ENCODE peak calls at places on chromosome 5, in five cellular contexts. S is B cell, E is fibroblast of pulmonary artery, P is psoas muscle, A is MM.1S. T is an unnamed sample.

GRCh38 chr5:89228355-89228754 is 345.4 kb upstream of the MEF2C start:
- DNase-seq in P (no peak), S (no peak), A (no peak), E (no peak), T (no peak)

GRCh38 chr5:61327761-61328753 is 4.0 kb upstream of the ZSWIM6 start:
- DNase-seq in P (no peak), A (no peak), E (peak), S (no peak), T (peak)

GRCh38 chr5:53095931-53096525 is 13.5 kb downstream of the MOCS2 start:
- DNase-seq in E (peak), A (peak), S (peak), P (no peak), T (peak)

GRCh38 chr5:172840778-172841154 is 6.7 kb downstream of the ERGIC1 start:
- DNase-seq in A (no peak), E (no peak), S (no peak), P (no peak), T (no peak)

GRCh38 chr5:169331292-169331852 is 30.4 kb upstream of the SLIT3 start:
- DNase-seq in E (peak), A (no peak), P (no peak), S (no peak), T (no peak)

GRCh38 chr5:77748160-77748559 is 28.0 kb downstream of the TBCA start:
- DNase-seq in E (no peak), S (no peak), A (no peak), P (no peak), T (no peak)

GRCh38 chr5:141838326-141839014 is 39.7 kb downstream of the PCDH1 start:
- DNase-seq in S (no peak), E (no peak), A (no peak), P (no peak), T (no peak)

GRCh38 chr5:140261403-140262171 is 41.3 kb downstream of the PFDN1 start:
- DNase-seq in S (no peak), A (no peak), P (peak), E (peak), T (no peak)

GRCh38 chr5:179559280-179560252 is 9.2 kb downstream of the RUFY1 start:
- DNase-seq in S (peak), E (peak), A (peak), P (peak), T (peak)

GRCh38 chr5:151684690-151685361 is 1.9 kb downstream of the SPARC start:
- DNase-seq in S (no peak), P (no peak), A (no peak), E (peak), T (no peak)

GRCh38 chr5:179128976-179129375 is 68.8 kb downstream of the ZNF354C start:
- DNase-seq in E (no peak), P (no peak), S (no peak), A (no peak), T (no peak)

GRCh38 chr5:67206381-67207328 is 10.1 kb upstream of the CD180 start:
- DNase-seq in S (peak), A (peak), E (peak), P (no peak), T (peak)

GRCh38 chr5:137506296-137506695 is 7.2 kb upstream of the SPOCK1 start:
- DNase-seq in S (no peak), P (no peak), E (no peak), A (no peak), T (no peak)

GRCh38 chr5:32942225-32942989 is 231.3 kb downstream of the NPR3 start:
- DNase-seq in A (peak), P (no peak), S (no peak), E (peak), T (peak)

GRCh38 chr5:33312631-33313030 is 128.1 kb upstream of the TARS1 start:
- DNase-seq in E (no peak), A (no peak), S (no peak), P (no peak), T (no peak)

GRCh38 chr5:73890569-73890968 is 264.6 kb downstream of the ARHGEF28 start:
- DNase-seq in A (no peak), S (no peak), P (no peak), E (no peak), T (no peak)

GRCh38 chr5:144598451-144599068 is 427.9 kb downstream of the KCTD16 start:
- DNase-seq in A (no peak), E (no peak), S (no peak), P (no peak), T (no peak)

GRCh38 chr5:40385544-40385943 is 294.2 kb upstream of the PTGER4 start:
- DNase-seq in E (no peak), A (no peak), P (no peak), S (no peak), T (no peak)

GRCh38 chr5:1208743-1209551 is 7.6 kb downstream of the SLC6A19 start:
- DNase-seq in E (peak), A (no peak), S (no peak), P (peak), T (peak)
- TF ChIP-seq CTCF in E (peak), A (peak), S (no peak), P (peak), T (peak)

GRCh38 chr5:92885950-92886349 is 695.1 kb downstream of the NR2F1-AS1 start:
- DNase-seq in P (no peak), E (no peak), S (no peak), A (peak), T (no peak)
- TF ChIP-seq CTCF in P (peak), E (no peak), S (no peak), A (peak), T (peak)

GRCh38 chr5:132459983-132460834 is 30.4 kb downstream of the IRF1 start:
- DNase-seq in E (no peak), A (no peak), P (no peak), S (no peak), T (no peak)
- TF ChIP-seq CTCF in E (no peak), A (peak), P (no peak), S (peak), T (no peak)

GRCh38 chr5:177403826-177404640 is 3.6 kb upstream of the PFN3 start:
- DNase-seq in A (peak), P (peak), E (peak), S (peak), T (peak)

GRCh38 chr5:177404641-177405134 is 4.2 kb upstream of the PFN3 start:
- DNase-seq in A (no peak), S (no peak), E (no peak), P (no peak), T (no peak)

GRCh38 chr5:177403194-177403825 is 2.8 kb upstream of the PFN3 start:
- DNase-seq in S (no peak), P (peak), A (peak), E (no peak), T (peak)

GRCh38 chr5:177399903-177400868 is at the start of gene PFN3:
- DNase-seq in A (no peak), E (peak), P (no peak), S (no peak), T (no peak)

DNA sequence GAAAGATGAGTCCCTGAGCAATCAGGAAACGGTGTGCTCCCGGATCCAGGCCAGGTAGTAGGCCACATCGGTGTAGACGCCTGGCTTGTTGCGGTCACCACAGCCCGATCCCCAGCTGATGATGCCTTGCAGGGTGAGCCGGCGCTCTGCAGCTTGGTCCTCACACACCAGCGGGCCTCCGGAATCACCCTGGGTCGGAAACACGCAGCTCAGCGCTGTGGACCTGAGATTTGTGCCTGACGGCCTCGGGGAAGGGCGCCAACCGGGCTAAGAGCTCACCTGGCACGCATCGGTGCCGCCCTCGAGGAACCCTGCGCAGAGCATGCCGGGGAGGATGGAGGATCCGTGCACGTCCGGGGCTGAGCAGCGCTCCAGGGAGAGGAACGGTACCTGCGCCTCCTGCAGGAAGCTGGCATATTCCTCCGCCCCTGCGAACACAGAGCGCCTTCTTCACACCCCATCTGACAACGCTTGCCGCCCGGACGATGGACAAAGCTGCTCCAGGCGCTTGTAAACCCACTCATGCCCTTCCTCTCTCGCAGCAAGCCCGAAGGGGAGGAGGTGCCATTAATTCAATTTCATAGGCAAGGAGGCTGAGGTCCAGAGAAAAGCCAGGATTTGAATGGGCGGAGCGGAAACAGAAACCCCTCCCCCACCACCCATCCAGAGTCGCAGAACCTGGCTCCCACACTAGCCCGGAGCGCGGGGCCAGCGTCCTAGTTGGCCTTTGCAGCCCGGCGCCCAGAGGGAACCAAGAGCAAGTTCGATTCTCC is 2.0 kb upstream of the PFN3 start:
- DNase-seq in E (peak), P (no peak), S (no peak), A (no peak), T (peak)
- TF ChIP-seq CTCF in E (peak), P (no peak), S (no peak), A (peak), T (peak)

GRCh38 chr5:35745666-35746065 is 111.0 kb upstream of the IL7R start:
- DNase-seq in E (no peak), A (no peak), S (no peak), P (no peak), T (no peak)
- TF ChIP-seq CTCF in E (no peak), A (no peak), S (no peak), P (no peak), T (no peak)

GRCh38 chr5:175094461-175094860 is 349.5 kb downstream of the DRD1 start:
- DNase-seq in A (no peak), S (no peak), E (no peak), P (no peak), T (no peak)
- TF ChIP-seq CTCF in A (no peak), S (no peak), E (no peak), P (no peak), T (no peak)